ENCODE peak calls at places on chromosome 17, in six cellular contexts. One of them, this sample, is unnamed. For H3K4me1, the result is how much of the 10 kb centered on the place peaks cover.

GRCh38 chr17:79814966-79815835 is 18.3 kb upstream of the CBX8 start:
- DNase-seq in trophoblast cell: peak
- DNase-seq in H9: peak
- DNase-seq in neuronal stem cell: no peak
- DNase-seq in mesendoderm: no peak
- DNase-seq in H1: no peak
- DNase-seq in this sample: no peak

GRCh38 chr17:52420555-52421078 is 262.1 kb upstream of the CA10 start:
- DNase-seq in trophoblast cell: no peak
- DNase-seq in H9: no peak
- DNase-seq in neuronal stem cell: no peak
- DNase-seq in mesendoderm: no peak
- DNase-seq in H1: no peak
- DNase-seq in this sample: no peak

GRCh38 chr17:13940858-13941665 is 128.2 kb upstream of the COX10 start:
- DNase-seq in trophoblast cell: peak
- DNase-seq in H9: peak
- DNase-seq in neuronal stem cell: no peak
- DNase-seq in mesendoderm: peak
- DNase-seq in H1: no peak
- DNase-seq in this sample: peak

GRCh38 chr17:47223007-47223406 is 13.9 kb downstream of the MYL4 start:
- DNase-seq in trophoblast cell: no peak
- DNase-seq in H9: no peak
- DNase-seq in neuronal stem cell: no peak
- DNase-seq in mesendoderm: no peak
- DNase-seq in H1: no peak
- DNase-seq in this sample: no peak

GRCh38 chr17:32943206-32943605 is 15.3 kb downstream of the TMEM98 start:
- DNase-seq in trophoblast cell: no peak
- DNase-seq in H9: no peak
- DNase-seq in neuronal stem cell: no peak
- DNase-seq in mesendoderm: peak
- DNase-seq in H1: no peak
- DNase-seq in this sample: no peak

GRCh38 chr17:50480854-50481490 is 2.3 kb downstream of the RSAD1 start:
- DNase-seq in trophoblast cell: no peak
- DNase-seq in H9: no peak
- DNase-seq in neuronal stem cell: no peak
- DNase-seq in mesendoderm: no peak
- DNase-seq in H1: no peak
- DNase-seq in this sample: no peak

GRCh38 chr17:17104036-17104435 is 61.8 kb downstream of the MPRIP start:
- DNase-seq in trophoblast cell: no peak
- DNase-seq in H9: no peak
- DNase-seq in neuronal stem cell: no peak
- DNase-seq in mesendoderm: no peak
- DNase-seq in H1: no peak
- DNase-seq in this sample: no peak

GRCh38 chr17:27295945-27296344 is 2.0 kb downstream of the WSB1 start:
- DNase-seq in trophoblast cell: peak
- DNase-seq in H9: no peak
- DNase-seq in neuronal stem cell: no peak
- DNase-seq in mesendoderm: no peak
- DNase-seq in H1: no peak
- DNase-seq in this sample: no peak

GRCh38 chr17:61002316-61002736 is 324.7 kb downstream of the BCAS3 start:
- DNase-seq in trophoblast cell: peak
- DNase-seq in H9: no peak
- DNase-seq in neuronal stem cell: no peak
- DNase-seq in mesendoderm: peak
- DNase-seq in H1: no peak
- DNase-seq in this sample: peak

GRCh38 chr17:32777922-32778321 is 99.0 kb downstream of the MYO1D start:
- DNase-seq in trophoblast cell: no peak
- DNase-seq in H9: no peak
- DNase-seq in neuronal stem cell: no peak
- DNase-seq in mesendoderm: no peak
- DNase-seq in H1: no peak
- DNase-seq in this sample: no peak

GRCh38 chr17:78992542-78993212 is 13.0 kb upstream of the LGALS3BP start:
- DNase-seq in trophoblast cell: no peak
- DNase-seq in H9: no peak
- DNase-seq in neuronal stem cell: no peak
- DNase-seq in mesendoderm: no peak
- DNase-seq in H1: no peak
- DNase-seq in this sample: no peak

DNA sequence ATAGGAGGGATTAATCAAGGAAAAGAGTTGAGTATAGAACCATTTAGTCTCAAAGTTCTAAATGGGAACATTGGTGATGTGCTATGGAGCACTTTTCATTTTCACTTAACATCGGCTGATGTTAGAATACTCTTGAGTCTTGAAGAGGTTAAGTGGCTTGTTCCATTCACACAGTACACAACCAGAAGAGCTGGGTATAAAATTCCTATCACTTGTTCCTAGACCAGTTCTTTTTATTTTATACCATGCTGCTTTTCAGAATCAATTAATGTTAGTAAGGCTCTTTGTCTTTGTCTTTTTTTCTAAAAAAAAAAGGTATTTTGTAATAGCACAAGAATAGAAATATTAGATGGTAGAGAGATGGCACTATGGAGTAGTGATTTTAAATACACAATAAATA is 1.7 kb upstream of the KRTAP1-1 start:
- DNase-seq in trophoblast cell: no peak
- DNase-seq in H9: no peak
- DNase-seq in neuronal stem cell: no peak
- DNase-seq in mesendoderm: no peak
- DNase-seq in H1: no peak
- DNase-seq in this sample: no peak
- H3K18ac ChIP-seq in trophoblast cell: no peak
- H3K18ac ChIP-seq in H9: no peak
- H3K18ac ChIP-seq in neuronal stem cell: no peak
- H3K18ac ChIP-seq in mesendoderm: no peak
- H3K18ac ChIP-seq in H1: no peak
- H3K18ac ChIP-seq in this sample: no peak

GRCh38 chr17:353213-353837 is 718 bp upstream of the RPH3AL start:
- DNase-seq in trophoblast cell: no peak
- DNase-seq in H9: no peak
- DNase-seq in neuronal stem cell: no peak
- DNase-seq in mesendoderm: no peak
- DNase-seq in H1: no peak
- DNase-seq in this sample: no peak

GRCh38 chr17:350706-351435 is 1.7 kb downstream of the RPH3AL start:
- DNase-seq in trophoblast cell: peak
- DNase-seq in H9: peak
- DNase-seq in neuronal stem cell: no peak
- DNase-seq in mesendoderm: peak
- DNase-seq in H1: no peak
- DNase-seq in this sample: no peak

GRCh38 chr17:352421-353212 is at the start of gene RPH3AL:
- DNase-seq in trophoblast cell: no peak
- DNase-seq in H9: peak
- DNase-seq in neuronal stem cell: peak
- DNase-seq in mesendoderm: peak
- DNase-seq in H1: no peak
- DNase-seq in this sample: no peak

GRCh38 chr17:351436-351713 is 1.2 kb downstream of the RPH3AL start:
- DNase-seq in trophoblast cell: no peak
- DNase-seq in H9: no peak
- DNase-seq in neuronal stem cell: no peak
- DNase-seq in mesendoderm: no peak
- DNase-seq in H1: no peak
- DNase-seq in this sample: no peak

GRCh38 chr17:351875-352420 is 659 bp downstream of the RPH3AL start:
- DNase-seq in trophoblast cell: no peak
- DNase-seq in H9: no peak
- DNase-seq in neuronal stem cell: no peak
- DNase-seq in mesendoderm: no peak
- DNase-seq in H1: no peak
- DNase-seq in this sample: no peak
- H3K4me1 ChIP-seq in trophoblast cell: under half
- H3K4me1 ChIP-seq in H9: under half
- H3K4me1 ChIP-seq in neuronal stem cell: under half
- H3K4me1 ChIP-seq in mesendoderm: under half
- H3K4me1 ChIP-seq in H1: under half
- H3K4me1 ChIP-seq in this sample: under half

GRCh38 chr17:28726912-28727726 is 1.1 kb upstream of the TLCD1 start:
- DNase-seq in trophoblast cell: peak
- DNase-seq in H9: peak
- DNase-seq in neuronal stem cell: peak
- DNase-seq in mesendoderm: peak
- DNase-seq in H1: peak
- DNase-seq in this sample: peak
- H3K18ac ChIP-seq in trophoblast cell: peak
- H3K18ac ChIP-seq in H9: peak
- H3K18ac ChIP-seq in neuronal stem cell: peak
- H3K18ac ChIP-seq in mesendoderm: peak
- H3K18ac ChIP-seq in H1: peak
- H3K18ac ChIP-seq in this sample: no peak

GRCh38 chr17:77811521-77811920 is 147.0 kb upstream of the TNRC6C start:
- DNase-seq in trophoblast cell: no peak
- DNase-seq in H9: peak
- DNase-seq in neuronal stem cell: no peak
- DNase-seq in mesendoderm: no peak
- DNase-seq in H1: no peak
- DNase-seq in this sample: no peak

GRCh38 chr17:77809814-77810213 is 148.7 kb upstream of the TNRC6C start:
- DNase-seq in trophoblast cell: no peak
- DNase-seq in H9: no peak
- DNase-seq in neuronal stem cell: no peak
- DNase-seq in mesendoderm: no peak
- DNase-seq in H1: no peak
- DNase-seq in this sample: no peak

GRCh38 chr17:77808663-77809425 is 149.7 kb upstream of the TNRC6C start:
- DNase-seq in trophoblast cell: no peak
- DNase-seq in H9: no peak
- DNase-seq in neuronal stem cell: no peak
- DNase-seq in mesendoderm: no peak
- DNase-seq in H1: no peak
- DNase-seq in this sample: no peak

GRCh38 chr17:77807746-77808441 is 150.6 kb upstream of the TNRC6C start:
- DNase-seq in trophoblast cell: no peak
- DNase-seq in H9: no peak
- DNase-seq in neuronal stem cell: no peak
- DNase-seq in mesendoderm: no peak
- DNase-seq in H1: no peak
- DNase-seq in this sample: no peak

DNA sequence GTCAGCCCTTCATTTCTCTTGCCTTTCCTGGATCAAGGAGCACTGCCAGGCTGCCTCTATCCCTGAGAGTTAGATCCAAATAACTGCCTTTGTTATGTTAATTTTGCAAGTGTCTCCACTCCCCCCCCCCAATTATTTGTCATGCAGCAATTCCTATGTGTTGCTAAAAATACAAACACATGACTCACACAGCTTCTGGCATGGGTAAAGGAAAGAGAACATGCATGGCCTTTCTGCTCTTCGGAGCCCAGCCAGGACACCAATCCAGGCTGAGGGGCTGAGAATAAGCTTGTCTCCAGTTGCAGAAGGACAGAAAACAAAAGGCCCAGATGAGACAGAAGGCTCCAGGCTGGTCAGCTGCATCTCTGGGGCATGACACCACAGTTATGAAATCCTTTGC is 148.0 kb upstream of the TNRC6C start:
- DNase-seq in trophoblast cell: no peak
- DNase-seq in H9: peak
- DNase-seq in neuronal stem cell: no peak
- DNase-seq in mesendoderm: peak
- DNase-seq in H1: no peak
- DNase-seq in this sample: peak
- H3K4me1 ChIP-seq in trophoblast cell: under half
- H3K4me1 ChIP-seq in H9: under half
- H3K4me1 ChIP-seq in neuronal stem cell: under half
- H3K4me1 ChIP-seq in mesendoderm: under half
- H3K4me1 ChIP-seq in H1: under half
- H3K4me1 ChIP-seq in this sample: under half

GRCh38 chr17:1577657-1578428 is 15.3 kb upstream of the PITPNA start:
- DNase-seq in trophoblast cell: peak
- DNase-seq in H9: no peak
- DNase-seq in neuronal stem cell: no peak
- DNase-seq in mesendoderm: no peak
- DNase-seq in H1: no peak
- DNase-seq in this sample: no peak
- H3K18ac ChIP-seq in trophoblast cell: no peak
- H3K18ac ChIP-seq in H9: peak
- H3K18ac ChIP-seq in neuronal stem cell: peak
- H3K18ac ChIP-seq in mesendoderm: no peak
- H3K18ac ChIP-seq in H1: peak
- H3K18ac ChIP-seq in this sample: peak

GRCh38 chr17:72476575-72476986 is 355.8 kb downstream of the SOX9 start:
- DNase-seq in trophoblast cell: no peak
- DNase-seq in H9: peak
- DNase-seq in neuronal stem cell: peak
- DNase-seq in mesendoderm: peak
- DNase-seq in H1: peak
- DNase-seq in this sample: no peak
- H3K4me1 ChIP-seq in trophoblast cell: under half
- H3K4me1 ChIP-seq in H9: under half
- H3K4me1 ChIP-seq in neuronal stem cell: under half
- H3K4me1 ChIP-seq in mesendoderm: under half
- H3K4me1 ChIP-seq in H1: under half
- H3K4me1 ChIP-seq in this sample: under half

GRCh38 chr17:40303706-40304450 is 5.1 kb upstream of the RARA start:
- DNase-seq in trophoblast cell: no peak
- DNase-seq in H9: no peak
- DNase-seq in neuronal stem cell: no peak
- DNase-seq in mesendoderm: no peak
- DNase-seq in H1: no peak
- DNase-seq in this sample: peak

GRCh38 chr17:40304464-40304863 is 4.5 kb upstream of the RARA start:
- DNase-seq in trophoblast cell: peak
- DNase-seq in H9: no peak
- DNase-seq in neuronal stem cell: no peak
- DNase-seq in mesendoderm: peak
- DNase-seq in H1: no peak
- DNase-seq in this sample: peak

GRCh38 chr17:40307691-40308289 is 1.2 kb upstream of the RARA start:
- DNase-seq in trophoblast cell: no peak
- DNase-seq in H9: no peak
- DNase-seq in neuronal stem cell: no peak
- DNase-seq in mesendoderm: no peak
- DNase-seq in H1: no peak
- DNase-seq in this sample: no peak

GRCh38 chr17:40307001-40307690 is 1.8 kb upstream of the RARA start:
- DNase-seq in trophoblast cell: no peak
- DNase-seq in H9: no peak
- DNase-seq in neuronal stem cell: no peak
- DNase-seq in mesendoderm: peak
- DNase-seq in H1: no peak
- DNase-seq in this sample: no peak

DNA sequence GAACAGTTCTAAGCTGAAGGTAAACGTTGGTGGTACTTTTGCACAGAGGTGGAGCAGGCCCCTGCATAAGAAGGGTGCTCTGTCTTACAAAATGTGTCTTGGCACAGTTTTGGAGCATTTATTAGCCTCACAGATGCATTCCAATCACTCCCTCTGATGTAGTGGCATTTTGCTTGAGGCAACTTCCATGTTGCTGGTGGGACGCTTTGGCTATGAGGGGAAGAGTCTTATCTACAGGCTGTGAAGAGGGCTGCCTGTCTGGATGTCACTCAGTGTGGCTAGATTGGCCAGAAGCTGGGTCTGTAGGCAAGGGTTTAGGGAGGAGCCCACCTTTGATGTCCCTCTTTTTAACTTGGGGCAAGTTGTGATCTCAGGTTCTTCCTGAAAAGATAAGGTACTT is 2.6 kb upstream of the RARA start:
- DNase-seq in trophoblast cell: peak
- DNase-seq in H9: no peak
- DNase-seq in neuronal stem cell: no peak
- DNase-seq in mesendoderm: peak
- DNase-seq in H1: no peak
- DNase-seq in this sample: no peak
- H3K18ac ChIP-seq in trophoblast cell: no peak
- H3K18ac ChIP-seq in H9: no peak
- H3K18ac ChIP-seq in neuronal stem cell: no peak
- H3K18ac ChIP-seq in mesendoderm: no peak
- H3K18ac ChIP-seq in H1: no peak
- H3K18ac ChIP-seq in this sample: peak